ENCODE peak calls at places on chromosomes 12 and 14, in four cellular contexts. B is AG10803, Z is cardiac muscle cell, Q is SK-N-SH. W is an unnamed sample.

GRCh38 chr12:124824195-124824594 is 39.5 kb downstream of the SCARB1 start:
- DNase-seq in Q (no peak), Z (no peak), B (no peak), W (no peak)

GRCh38 chr14:39122330-39123138 is 8.4 kb downstream of the GEMIN2 start:
- DNase-seq in Z (no peak), Q (no peak), B (peak), W (no peak)

GRCh38 chr14:104118006-104118844 is 20.2 kb upstream of the KIF26A start:
- DNase-seq in Q (peak), Z (no peak), B (no peak), W (no peak)

GRCh38 chr12:112192475-112192874 is 67.1 kb downstream of the TRAFD1 start:
- DNase-seq in Z (no peak), B (no peak), Q (no peak), W (no peak)

GRCh38 chr12:121775501-121775900 is 18.0 kb downstream of the RHOF start:
- DNase-seq in Z (no peak), Q (no peak), B (no peak), W (no peak)

GRCh38 chr14:95741051-95741490 is 27.1 kb upstream of the TCL1A start:
- DNase-seq in Q (no peak), B (no peak), Z (peak), W (no peak)

GRCh38 chr12:65715976-65716375 is 108.3 kb upstream of the HMGA2 start:
- DNase-seq in B (no peak), Q (no peak), Z (peak), W (no peak)

GRCh38 chr14:75981426-75981825 is 369 bp downstream of the TGFB3 start:
- DNase-seq in B (no peak), Q (no peak), Z (peak), W (peak)

GRCh38 chr12:25107920-25108319 is 87.0 kb downstream of the DNAI7 start:
- DNase-seq in Q (no peak), Z (no peak), B (no peak), W (no peak)

GRCh38 chr14:23078692-23079116 is 16.2 kb downstream of the ACIN1 start:
- DNase-seq in Q (no peak), Z (no peak), B (peak), W (peak)

GRCh38 chr12:468671-469389 is 9.1 kb downstream of the B4GALNT3 start:
- DNase-seq in Q (no peak), B (no peak), Z (no peak), W (no peak)

GRCh38 chr12:46523863-46524770 is 151.5 kb upstream of the SLC38A2 start:
- DNase-seq in Q (no peak), B (peak), Z (no peak), W (peak)

GRCh38 chr14:89017417-89017816 is 193.0 kb downstream of the TTC8 start:
- DNase-seq in Z (no peak), B (no peak), Q (no peak), W (no peak)

GRCh38 chr12:21940972-21941521 is at the start of gene ABCC9:
- DNase-seq in Z (peak), Q (peak), B (peak), W (peak)

GRCh38 chr14:92382677-92383076 is 59.7 kb downstream of the SLC24A4 start:
- DNase-seq in Z (no peak), B (no peak), Q (no peak), W (no peak)

GRCh38 chr14:32354716-32355115 is 25.6 kb downstream of the AKAP6 start:
- DNase-seq in Z (no peak), B (no peak), Q (no peak), W (no peak)

GRCh38 chr12:89839427-89839826 is 130.8 kb upstream of the ATP2B1 start:
- DNase-seq in Q (no peak), Z (no peak), B (no peak), W (no peak)

GRCh38 chr14:48792376-48793024 is 793.7 kb downstream of the RPS29 start:
- DNase-seq in Z (no peak), B (no peak), Q (no peak), W (no peak)

GRCh38 chr12:132717531-132718387 is 7.1 kb downstream of the PGAM5 start:
- DNase-seq in Z (no peak), B (no peak), Q (no peak), W (no peak)

GRCh38 chr12:111781085-111781658 is 14.4 kb downstream of the ALDH2 start:
- DNase-seq in Z (no peak), Q (no peak), B (no peak), W (no peak)

GRCh38 chr12:18837025-18837424 is 99.1 kb downstream of the CAPZA3 start:
- DNase-seq in Q (no peak), B (peak), Z (no peak), W (no peak)

GRCh38 chr14:105413542-105413886 is 6.1 kb upstream of the MTA1 start:
- DNase-seq in Q (no peak), Z (no peak), B (no peak), W (no peak)

GRCh38 chr12:127516467-127516866 is 750.5 kb upstream of the TMEM132C start:
- DNase-seq in Q (no peak), Z (no peak), B (peak), W (peak)

GRCh38 chr12:59093090-59093489 is 172.8 kb upstream of the LRIG3 start:
- DNase-seq in Q (no peak), Z (no peak), B (peak), W (peak)

GRCh38 chr12:28767836-28768348 is 381.2 kb upstream of the FAR2 start:
- DNase-seq in B (no peak), Q (no peak), Z (no peak), W (no peak)

GRCh38 chr12:39426636-39427245 is 16.2 kb downstream of the KIF21A start:
- DNase-seq in Z (no peak), B (peak), Q (no peak), W (no peak)

GRCh38 chr14:102891556-102891955 is 30.9 kb upstream of the AMN start:
- DNase-seq in Z (no peak), B (peak), Q (no peak), W (peak)

GRCh38 chr12:92408072-92408900 is 262.6 kb upstream of the BTG1 start:
- DNase-seq in Q (peak), Z (no peak), B (peak), W (peak)
- TF ChIP-seq CTCF in Q (peak), Z (peak), B (peak), W (peak)

GRCh38 chr14:90399541-90400444 is 3.0 kb downstream of the CALM1 start:
- DNase-seq in Z (peak), Q (peak), B (peak), W (peak)
- H3K4me3 ChIP-seq in Z (no peak), Q (peak), B (peak), W (peak)

GRCh38 chr14:67473290-67474082 is 15.0 kb downstream of the TMEM229B start:
- DNase-seq in B (no peak), Q (no peak), Z (no peak), W (no peak)
- TF ChIP-seq CTCF in B (no peak), Q (no peak), Z (no peak), W (no peak)

GRCh38 chr12:108827941-108828340 is 29.4 kb downstream of the SSH1 start:
- DNase-seq in Q (no peak), B (no peak), Z (no peak), W (no peak)

GRCh38 chr12:108825205-108825950 is 32.0 kb downstream of the SSH1 start:
- DNase-seq in B (peak), Q (no peak), Z (no peak), W (peak)

GRCh38 chr12:108823804-108824203 is 33.6 kb downstream of the SSH1 start:
- DNase-seq in Z (no peak), B (no peak), Q (no peak), W (peak)

GRCh38 chr12:108826807-108827721 is 30.3 kb downstream of the SSH1 start:
- DNase-seq in Q (peak), Z (no peak), B (no peak), W (no peak)

GRCh38 chr12:108826115-108826806 is 31.1 kb downstream of the SSH1 start:
- DNase-seq in Z (no peak), Q (peak), B (peak), W (peak)
- H3K4me3 ChIP-seq in Z (no peak), Q (peak), B (peak), W (peak)